ENCODE peak calls at places on chromosomes 4 and X, in eight cellular contexts. S is substantia nigra, M is body of pancreas, Q is mammary epithelial cell, G is HepG2, R is psoas muscle, K is GM23338, B is aorta. F is an unnamed sample.
A peak's percentile ranks its signal among the peaks of the same experiment; 100 is the strongest.

GRCh38 chrX:9315086-9315485 is 149.8 kb upstream of the TBL1X start:
- DNase-seq in K (no peak), R (no peak), S (no peak), B (no peak), M (no peak), G (no peak), Q (no peak), F (no peak)

GRCh38 chr4:139368990-139369389 is 66.7 kb upstream of the NDUFC1 start:
- DNase-seq in G (no peak), S (no peak), Q (no peak), R (no peak), B (no peak), K (no peak), M (no peak), F (no peak)

GRCh38 chr4:48578132-48578964 is 88.3 kb downstream of the ZAR1 start:
- DNase-seq in R (no peak), K (peak; percentile 81), B (no peak), S (peak; percentile 15), Q (peak; percentile 51), M (peak; percentile 75), G (peak; percentile 64), F (peak; percentile 74)

GRCh38 chr4:8905773-8906667 is 34.4 kb upstream of the HMX1 start:
- DNase-seq in M (no peak), B (peak; percentile 33), S (no peak), K (no peak), R (peak; percentile 38), Q (no peak), G (no peak), F (no peak)

GRCh38 chr4:77217526-77217925 is 60.5 kb downstream of the CCNG2 start:
- DNase-seq in K (no peak), G (no peak), Q (no peak), M (no peak), R (no peak), S (no peak), B (no peak), F (no peak)

GRCh38 chr4:7964890-7965662 is 25.4 kb upstream of the AFAP1 start:
- DNase-seq in K (peak; percentile 43), S (no peak), R (peak; percentile 76), Q (peak; percentile 36), M (peak; percentile 74), G (no peak), B (peak; percentile 49), F (no peak)

GRCh38 chr4:5192271-5192670 is 141.0 kb downstream of the STK32B start:
- DNase-seq in R (no peak), S (no peak), Q (peak; percentile 5), M (no peak), G (no peak), B (no peak), K (no peak), F (no peak)

GRCh38 chr4:143225167-143225566 is 40.5 kb downstream of the USP38 start:
- DNase-seq in G (peak; percentile 98), B (no peak), S (no peak), K (no peak), R (no peak), Q (no peak), M (no peak), F (no peak)

GRCh38 chr4:25677157-25677556 is 21.5 kb downstream of the SLC34A2 start:
- DNase-seq in B (no peak), R (no peak), S (no peak), G (no peak), M (no peak), Q (no peak), K (no peak), F (no peak)

GRCh38 chrX:118254611-118255010 is 91.3 kb upstream of the WDR44 start:
- DNase-seq in R (no peak), K (peak; percentile 59), Q (peak; percentile 26), M (peak; percentile 53), G (peak; percentile 7), B (no peak), S (peak; percentile 6), F (peak; percentile 24)

GRCh38 chrX:43552166-43552565 is 103.9 kb upstream of the MAOA start:
- DNase-seq in G (peak; percentile 25), M (no peak), R (no peak), Q (peak; percentile 57), K (no peak), B (no peak), S (no peak), F (no peak)

GRCh38 chr4:52701207-52701606 is 42.1 kb upstream of the USP46 start:
- DNase-seq in M (no peak), Q (no peak), G (no peak), R (no peak), K (no peak), S (no peak), B (no peak), F (no peak)

GRCh38 chrX:39886282-39886681 is 211.5 kb downstream of the BCOR start:
- DNase-seq in K (no peak), R (no peak), S (peak; percentile 2), M (peak; percentile 66), Q (no peak), B (no peak), G (no peak), F (peak; percentile 84)

GRCh38 chr4:1870578-1871443 is at the start of gene NSD2:
- DNase-seq in R (peak; percentile 94), M (peak; percentile 90), K (peak; percentile 90), S (peak; percentile 96), Q (peak; percentile 83), G (peak; percentile 67), B (peak; percentile 92), F (peak; percentile 87)

DNA sequence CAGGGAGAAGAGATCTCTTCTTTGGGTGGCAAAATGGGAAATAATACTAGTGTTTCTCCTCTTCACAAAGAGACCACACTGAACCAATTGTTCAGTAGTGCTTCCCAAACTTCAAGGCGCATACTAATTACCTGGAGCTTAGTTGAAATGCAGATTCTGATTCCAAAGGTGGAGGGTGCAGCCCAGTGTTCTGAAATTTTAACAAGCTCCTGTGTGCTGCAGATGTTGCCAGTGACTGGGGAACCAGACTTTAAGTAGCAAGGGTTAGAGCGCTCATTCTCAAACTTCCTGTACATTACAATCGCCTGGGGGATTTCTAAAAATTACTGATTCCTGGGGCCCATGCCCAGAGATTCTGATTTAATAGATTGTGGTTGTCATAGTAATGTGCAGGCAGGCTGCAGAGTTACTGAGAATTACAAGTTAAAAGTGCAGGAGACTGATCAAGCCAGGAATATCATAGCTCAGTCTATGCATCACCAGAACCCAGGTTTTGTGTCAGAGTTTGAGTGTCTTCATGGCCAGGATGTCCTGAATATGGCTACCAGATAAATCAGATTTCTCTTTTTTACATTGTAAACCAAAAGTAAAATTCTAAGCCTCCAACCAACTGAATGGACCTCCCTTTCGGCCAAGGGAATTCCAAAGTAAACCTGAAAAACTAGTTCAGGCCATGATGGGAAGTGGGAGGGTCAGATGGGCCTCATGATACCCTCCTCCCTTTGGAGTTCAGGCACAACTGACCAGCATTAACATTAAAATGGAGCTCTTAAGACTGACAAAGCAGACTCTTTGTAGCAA is 121.7 kb downstream of the ATXN3L start:
- DNase-seq in M (peak; percentile 49), Q (peak; percentile 20), G (no peak), B (no peak), K (peak; percentile 86), R (no peak), S (no peak), F (no peak)
- H3K27ac ChIP-seq in M (peak overlapping the region; percentile 67), Q (no peak overlapping the region), G (no peak overlapping the region), B (no peak overlapping the region), K (peak overlapping the region; percentile 98), R (no peak overlapping the region), S (no peak overlapping the region), F (no peak overlapping the region)

DNA sequence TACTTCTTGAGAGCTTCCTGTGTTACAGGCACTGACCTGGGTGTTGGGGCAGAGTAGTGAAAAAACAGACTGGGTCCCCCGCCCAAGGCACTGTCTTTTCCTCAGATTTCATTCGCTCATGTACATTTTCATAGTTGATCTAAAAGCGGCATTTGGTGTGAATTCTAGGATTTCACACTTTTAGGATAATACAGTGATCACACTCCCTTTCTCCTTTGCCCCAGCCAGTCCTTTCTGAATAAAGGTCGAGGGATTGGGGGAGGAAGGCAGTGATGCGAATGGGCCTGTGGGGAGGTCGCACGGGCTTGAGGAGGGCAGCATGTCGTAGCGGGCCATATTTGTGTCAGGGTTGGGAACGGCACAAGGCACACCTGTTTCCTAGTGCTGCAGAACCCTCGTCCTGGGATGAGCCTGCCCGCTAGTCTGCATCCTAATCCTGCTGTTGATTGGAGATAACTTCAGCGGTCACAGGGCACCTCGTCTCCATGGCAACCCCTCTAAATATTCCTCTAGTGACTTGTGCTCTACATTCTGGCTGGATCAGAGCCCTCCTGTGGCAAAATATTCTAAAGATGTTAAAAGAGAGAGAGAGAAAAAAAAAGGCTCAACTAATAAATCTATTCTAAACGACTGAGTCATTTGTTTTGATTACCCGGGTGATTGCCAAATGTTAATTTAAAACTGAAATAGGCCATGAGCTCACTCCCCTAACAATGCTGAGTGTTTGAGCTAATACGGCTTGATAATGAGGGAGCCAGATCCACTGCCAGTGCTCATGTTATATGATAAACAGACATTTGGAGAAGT is 21.8 kb downstream of the FHL1 start:
- DNase-seq in R (peak; percentile 64), K (peak; percentile 85), M (peak; percentile 54), S (no peak), G (no peak), Q (peak; percentile 18), B (peak; percentile 70), F (peak; percentile 37)
- H3K27ac ChIP-seq in R (peak overlapping the region; percentile 95), K (peak overlapping the region; percentile 78), M (peak overlapping the region; percentile 39), S (no peak overlapping the region), G (no peak overlapping the region), Q (no peak overlapping the region), B (peak overlapping the region; percentile 24), F (no peak overlapping the region)

GRCh38 chr4:176439611-176440010 is 119.8 kb downstream of the SPCS3 start:
- DNase-seq in R (no peak), S (no peak), M (no peak), B (no peak), G (no peak), Q (no peak), K (no peak), F (no peak)
- H3K27ac ChIP-seq in R (no peak overlapping the region), S (no peak overlapping the region), M (no peak overlapping the region), B (no peak overlapping the region), G (no peak overlapping the region), Q (no peak overlapping the region), K (no peak overlapping the region), F (no peak overlapping the region)

GRCh38 chr4:156609421-156609820 is 362.2 kb downstream of the PDGFC start:
- DNase-seq in S (no peak), R (peak; percentile 47), Q (no peak), G (no peak), K (no peak), M (peak; percentile 5), B (peak; percentile 56), F (no peak)

GRCh38 chr4:156614536-156614935 is 357.1 kb downstream of the PDGFC start:
- DNase-seq in B (no peak), G (no peak), Q (no peak), R (no peak), S (no peak), M (no peak), K (no peak), F (no peak)

GRCh38 chr4:156619154-156619934 is 352.3 kb downstream of the PDGFC start:
- DNase-seq in S (no peak), R (no peak), K (no peak), G (no peak), B (no peak), M (no peak), Q (no peak), F (no peak)

GRCh38 chr4:156620786-156621185 is 350.8 kb downstream of the PDGFC start:
- DNase-seq in K (no peak), R (no peak), G (no peak), Q (no peak), M (no peak), B (no peak), S (no peak), F (no peak)

DNA sequence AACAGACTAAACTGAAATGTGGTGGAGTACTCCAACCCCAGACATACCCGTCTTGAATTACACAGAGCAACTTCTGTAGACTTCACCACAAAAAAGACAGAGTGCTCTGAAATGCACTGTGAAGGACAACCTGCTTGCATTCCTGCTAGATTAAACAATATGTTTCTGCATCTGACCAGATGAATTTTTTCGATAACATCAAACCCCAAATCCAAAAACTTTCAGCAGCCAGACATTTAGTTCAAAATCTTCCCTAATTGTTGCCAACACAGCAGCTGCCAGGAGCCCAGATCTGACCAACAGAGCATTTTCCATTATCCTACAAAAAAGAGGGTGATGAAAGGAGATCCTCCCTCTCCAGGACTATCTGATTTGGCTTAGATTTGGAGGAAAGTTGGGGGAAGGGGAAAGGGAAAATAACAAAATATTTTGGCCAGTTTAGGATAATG is 356.5 kb downstream of the PDGFC start:
- DNase-seq in K (no peak), Q (peak; percentile 65), S (no peak), G (no peak), B (no peak), R (no peak), M (peak; percentile 2), F (no peak)
- H3K27ac ChIP-seq in K (no peak overlapping the region), Q (no peak overlapping the region), S (no peak overlapping the region), G (no peak overlapping the region), B (no peak overlapping the region), R (no peak overlapping the region), M (no peak overlapping the region), F (no peak overlapping the region)

F was measured in adrenal gland.